ENCODE peak calls at places on chromosomes 1 and 21, in six cellular contexts. Y is AG04450; B is IMR-90; M is AG10803; T is CD8-positive, alpha-beta T cell; Q is GM12865. W is an unnamed sample.

GRCh38 chr1:201361652-201362504 is 15.6 kb downstream of the TNNT2 start:
- DNase-seq in Y (no peak), Q (peak), M (peak), T (no peak), B (peak), W (peak)

GRCh38 chr1:221165331-221166161 is 286.3 kb downstream of the HLX start:
- DNase-seq in B (no peak), Q (no peak), Y (no peak), T (no peak), M (no peak), W (no peak)

GRCh38 chr1:10383630-10384029 is 15.2 kb upstream of the PGD start:
- DNase-seq in M (no peak), B (no peak), T (no peak), Q (no peak), Y (no peak), W (no peak)

GRCh38 chr1:211885746-211886522 is 55.4 kb upstream of the LPGAT1 start:
- DNase-seq in M (peak), B (no peak), T (no peak), Q (no peak), Y (no peak), W (no peak)

GRCh38 chr21:34544032-34544496 is 32.1 kb upstream of the KCNE1 start:
- DNase-seq in M (peak), Q (peak), Y (no peak), T (peak), B (peak), W (no peak)

GRCh38 chr1:229993894-229994293 is 73.1 kb upstream of the GALNT2 start:
- DNase-seq in Y (no peak), T (no peak), M (no peak), Q (no peak), B (no peak), W (no peak)

GRCh38 chr1:2304921-2305681 is 77.0 kb downstream of the SKI start:
- DNase-seq in T (no peak), M (no peak), B (no peak), Y (no peak), Q (no peak), W (no peak)

GRCh38 chr1:95197616-95198252 is 36.3 kb upstream of the RWDD3 start:
- DNase-seq in Q (no peak), B (peak), T (no peak), Y (no peak), M (peak), W (no peak)

GRCh38 chr1:184387871-184388670 is 1.2 kb downstream of the C1orf21 start:
- DNase-seq in T (no peak), Q (peak), M (peak), B (peak), Y (peak), W (peak)

GRCh38 chr1:196178083-196178635 is 430.1 kb downstream of the KCNT2 start:
- DNase-seq in M (peak), Q (no peak), Y (peak), B (peak), T (no peak), W (no peak)

GRCh38 chr1:6485937-6486250 is 5.6 kb downstream of the PLEKHG5 start:
- DNase-seq in T (no peak), Y (no peak), B (no peak), Q (no peak), M (no peak), W (no peak)

GRCh38 chr1:33612877-33613487 is 140.5 kb downstream of the ZSCAN20 start:
- DNase-seq in Q (peak), B (peak), T (no peak), Y (peak), M (peak), W (peak)

GRCh38 chr1:167262820-167263219 is 42.1 kb downstream of the POU2F1 start:
- DNase-seq in B (no peak), Y (no peak), Q (no peak), T (no peak), M (no peak), W (no peak)

GRCh38 chr1:116477428-116477827 is 93.4 kb downstream of the CD58 start:
- DNase-seq in Y (no peak), M (no peak), Q (no peak), B (no peak), T (no peak), W (no peak)

GRCh38 chr1:218604217-218604616 is 259.1 kb downstream of the TGFB2 start:
- DNase-seq in Q (no peak), B (peak), T (no peak), Y (no peak), M (no peak), W (no peak)

GRCh38 chr1:234125283-234125682 is 220.8 kb downstream of the SLC35F3 start:
- DNase-seq in Q (peak), M (peak), Y (no peak), T (no peak), B (peak), W (peak)

GRCh38 chr1:232501174-232501573 is 128.8 kb downstream of the SIPA1L2 start:
- DNase-seq in M (no peak), B (no peak), Q (no peak), T (no peak), Y (no peak), W (no peak)

GRCh38 chr1:161733526-161733925 is 12.2 kb downstream of the FCRLB start:
- DNase-seq in M (peak), Y (peak), B (peak), T (no peak), Q (no peak), W (no peak)

GRCh38 chr1:247942624-247943023 is 6.0 kb upstream of the OR2L8 start:
- DNase-seq in B (no peak), T (no peak), Y (no peak), Q (no peak), M (no peak), W (no peak)

GRCh38 chr1:240821925-240822324 is 210.0 kb upstream of the GREM2 start:
- DNase-seq in Y (no peak), M (no peak), Q (no peak), B (no peak), T (no peak), W (no peak)

GRCh38 chr1:64519921-64520320 is 50.0 kb downstream of the CACHD1 start:
- DNase-seq in M (peak), T (no peak), Y (no peak), B (peak), Q (no peak), W (no peak)

GRCh38 chr1:29222686-29223085 is 8.0 kb downstream of the MECR start:
- DNase-seq in B (no peak), M (no peak), Q (no peak), Y (no peak), T (no peak), W (no peak)

GRCh38 chr1:193538004-193538355 is 351.6 kb upstream of the B3GALT2 start:
- DNase-seq in M (no peak), Q (no peak), B (no peak), Y (no peak), T (no peak), W (no peak)

GRCh38 chr1:37305108-37305507 is 169.3 kb upstream of the ZC3H12A start:
- DNase-seq in Y (no peak), M (no peak), T (no peak), Q (no peak), B (no peak), W (no peak)

GRCh38 chr1:37305841-37306240 is 168.5 kb upstream of the ZC3H12A start:
- DNase-seq in Q (no peak), B (no peak), Y (no peak), M (no peak), T (no peak), W (no peak)

GRCh38 chr1:37306461-37306860 is 167.9 kb upstream of the ZC3H12A start:
- DNase-seq in M (peak), T (no peak), B (no peak), Y (no peak), Q (no peak), W (no peak)

GRCh38 chr1:37306871-37307270 is 167.5 kb upstream of the ZC3H12A start:
- DNase-seq in T (no peak), Y (no peak), Q (no peak), M (no peak), B (no peak), W (no peak)

GRCh38 chr1:37303884-37304574 is 170.4 kb upstream of the ZC3H12A start:
- DNase-seq in Q (no peak), B (no peak), M (no peak), T (no peak), Y (no peak), W (no peak)
- TF ChIP-seq CTCF in Q (no peak), B (no peak), M (no peak), T (no peak), Y (no peak), W (no peak)

GRCh38 chr1:46528297-46528955 is 23.0 kb downstream of the KNCN start:
- DNase-seq in Q (no peak), T (no peak), Y (no peak), B (peak), M (peak), W (no peak)
- TF ChIP-seq CTCF in Q (no peak), T (no peak), Y (peak), B (peak), M (peak), W (no peak)

GRCh38 chr21:33425825-33426224 is 22.6 kb downstream of the IFNGR2 start:
- DNase-seq in B (peak), T (no peak), Q (no peak), M (no peak), Y (no peak), W (no peak)

GRCh38 chr21:33418686-33419085 is 15.5 kb downstream of the IFNGR2 start:
- DNase-seq in M (peak), Y (no peak), B (no peak), T (no peak), Q (no peak), W (no peak)

GRCh38 chr21:33424214-33424613 is 21.0 kb downstream of the IFNGR2 start:
- DNase-seq in Y (no peak), B (no peak), T (no peak), Q (no peak), M (no peak), W (no peak)

GRCh38 chr21:33419538-33420123 is 16.4 kb downstream of the IFNGR2 start:
- DNase-seq in Y (no peak), T (no peak), M (peak), B (peak), Q (no peak), W (no peak)

GRCh38 chr21:33421713-33422393 is 18.6 kb downstream of the IFNGR2 start:
- DNase-seq in T (no peak), M (no peak), B (no peak), Y (no peak), Q (no peak), W (no peak)
- TF ChIP-seq CTCF in T (no peak), M (no peak), B (no peak), Y (no peak), Q (no peak), W (no peak)

GRCh38 chr1:68551459-68551858 is 54.6 kb upstream of the DEPDC1 start:
- DNase-seq in M (no peak), Q (no peak), Y (no peak), B (no peak), T (no peak), W (no peak)
- TF ChIP-seq CTCF in M (no peak), Q (no peak), Y (no peak), B (no peak), T (no peak), W (no peak)

W was measured in GM13977.